ENCODE peak calls at places on chromosome 1, in ten cellular contexts. K is Panc1; X is epithelial cell of esophagus; S is lower lobe of right lung; M is AG04449; F is cardiac fibroblast; G is CD8-positive, alpha-beta T cell; L is A549; B is GM13976; C is AG04450. N is an unnamed sample.

GRCh38 chr1:180731131-180731530 is 99.3 kb downstream of the XPR1 start:
- DNase-seq in M (no peak), B (no peak), C (no peak), L (no peak), G (no peak), K (no peak), F (no peak), S (no peak), X (no peak), N (no peak)

GRCh38 chr1:152873495-152873894 is 4.6 kb upstream of the SMCP start:
- DNase-seq in B (no peak), S (no peak), C (no peak), F (no peak), M (peak; percentile 16), G (no peak), L (no peak), X (peak; percentile 49), K (no peak), N (no peak)

GRCh38 chr1:183470961-183471747 is 1.1 kb upstream of the SMG7 start:
- DNase-seq in C (peak; percentile 24), M (no peak), S (peak; percentile 84), G (peak; percentile 29), K (peak; percentile 73), X (peak; percentile 72), L (peak; percentile 91), B (peak; percentile 63), F (peak; percentile 80), N (peak; percentile 76)

GRCh38 chr1:228464487-228464983 is 22.6 kb upstream of the RNF187 start:
- DNase-seq in M (no peak), G (peak; percentile 75), L (peak; percentile 75), S (peak; percentile 65), C (peak; percentile 61), X (peak; percentile 84), K (no peak), B (peak; percentile 81), F (peak; percentile 85), N (peak; percentile 88)

GRCh38 chr1:158286966-158287365 is 2.8 kb upstream of the CD1C start:
- DNase-seq in C (no peak), G (no peak), L (no peak), F (no peak), S (no peak), B (no peak), K (no peak), X (no peak), M (no peak), N (no peak)

GRCh38 chr1:244046907-244047738 is 4.0 kb upstream of the ZBTB18 start:
- DNase-seq in L (no peak), G (no peak), K (peak; percentile 8), F (peak; percentile 42), M (no peak), B (no peak), C (no peak), X (peak; percentile 6), S (no peak), N (no peak)

GRCh38 chr1:3775498-3776230 is 3.1 kb downstream of the SMIM1 start:
- DNase-seq in X (peak; percentile 79), K (peak; percentile 27), F (peak; percentile 51), C (peak; percentile 20), G (no peak), M (no peak), B (peak; percentile 84), S (peak; percentile 77), L (peak; percentile 66), N (peak; percentile 79)

GRCh38 chr1:145994391-145995120 is 1.8 kb downstream of the TXNIP start:
- DNase-seq in K (no peak), X (peak; percentile 49), L (no peak), M (no peak), F (no peak), G (no peak), S (no peak), C (no peak), B (no peak), N (no peak)

GRCh38 chr1:224932607-224933249 is 3.3 kb downstream of the DNAH14 start:
- DNase-seq in C (no peak), B (no peak), S (no peak), X (no peak), G (no peak), M (no peak), F (no peak), L (no peak), K (no peak), N (no peak)

GRCh38 chr1:59089922-59090457 is 206.9 kb upstream of the FGGY start:
- DNase-seq in G (no peak), K (no peak), S (no peak), C (no peak), F (no peak), X (peak; percentile 52), M (no peak), B (no peak), L (no peak), N (no peak)

GRCh38 chr1:176987016-176987415 is 177.5 kb downstream of the ASTN1 start:
- DNase-seq in B (no peak), K (no peak), L (no peak), F (peak; percentile 35), G (no peak), X (peak; percentile 79), M (no peak), C (no peak), S (no peak), N (no peak)

GRCh38 chr1:82778612-82779011 is 977.9 kb downstream of the ADGRL2 start:
- DNase-seq in F (peak; percentile 15), K (no peak), C (no peak), G (no peak), S (no peak), X (peak; percentile 43), M (no peak), B (no peak), L (peak; percentile 16), N (no peak)

GRCh38 chr1:82777240-82777639 is 976.5 kb downstream of the ADGRL2 start:
- DNase-seq in L (no peak), X (no peak), B (no peak), G (no peak), K (no peak), M (no peak), S (no peak), C (no peak), F (no peak), N (no peak)

GRCh38 chr1:82775402-82776000 is 974.8 kb downstream of the ADGRL2 start:
- DNase-seq in G (no peak), S (peak; percentile 52), C (no peak), B (no peak), X (peak; percentile 33), L (peak; percentile 49), K (peak; percentile 15), M (no peak), F (peak; percentile 48), N (peak; percentile 44)
- TF ChIP-seq CTCF in G (no peak), S (peak; percentile 46), C (peak; percentile 31), B (peak; percentile 38), X (peak; percentile 57), L (peak; percentile 27), K (peak; percentile 84), M (peak; percentile 35), F (peak; percentile 58), N (peak; percentile 57)

DNA sequence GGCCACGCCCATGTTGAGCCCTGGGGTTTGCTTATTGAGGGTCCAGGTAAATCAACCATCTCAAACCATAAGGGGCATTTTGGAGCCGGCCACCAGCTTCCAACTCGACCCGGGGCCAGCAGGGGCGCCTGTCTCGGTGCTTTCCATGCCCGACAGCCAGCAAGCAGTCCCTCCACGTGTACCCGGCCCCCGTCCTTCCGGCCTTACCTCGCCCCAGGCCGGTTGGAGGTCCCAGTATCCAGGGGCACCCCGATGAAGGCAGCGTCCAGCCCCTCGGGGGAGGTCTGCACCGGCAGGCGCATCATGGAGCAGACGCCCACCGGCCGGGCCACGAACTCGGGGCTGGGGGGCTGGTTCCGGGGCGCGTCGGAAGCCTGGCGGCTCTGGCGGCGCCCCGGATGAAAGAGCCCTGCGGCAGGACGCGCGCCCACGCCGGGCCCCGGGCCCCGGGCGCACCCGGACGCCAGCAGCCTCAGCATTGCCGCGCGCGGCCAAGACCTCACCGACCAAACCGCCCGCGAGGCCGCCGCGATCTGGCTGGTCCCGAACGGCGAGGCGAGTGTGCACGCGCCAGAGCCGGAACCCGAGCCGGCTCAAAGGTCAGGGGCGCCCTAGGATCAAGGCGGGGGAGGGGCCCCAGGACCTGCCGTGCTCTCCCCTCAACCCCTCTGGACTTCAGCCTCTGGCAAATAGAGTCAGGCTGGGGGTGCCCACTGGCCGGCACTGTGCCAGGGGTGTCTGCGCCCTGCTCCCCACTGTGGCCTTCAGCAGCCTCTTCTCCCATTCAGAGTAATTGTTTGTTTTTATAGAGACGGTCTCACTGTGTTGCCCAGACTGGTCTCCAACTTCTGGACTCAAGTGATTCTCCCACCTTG is at the start of gene AGMAT:
- DNase-seq in G (no peak), X (no peak), B (peak; percentile 87), K (no peak), F (peak; percentile 32), C (no peak), M (no peak), L (peak; percentile 76), S (peak; percentile 50), N (peak; percentile 63)
- TF ChIP-seq CTCF in G (no peak), X (peak; percentile 9), B (peak; percentile 27), K (no peak), F (peak; percentile 42), C (peak; percentile 43), M (peak; percentile 47), L (no peak), S (peak; percentile 21), N (peak; percentile 31)

DNA sequence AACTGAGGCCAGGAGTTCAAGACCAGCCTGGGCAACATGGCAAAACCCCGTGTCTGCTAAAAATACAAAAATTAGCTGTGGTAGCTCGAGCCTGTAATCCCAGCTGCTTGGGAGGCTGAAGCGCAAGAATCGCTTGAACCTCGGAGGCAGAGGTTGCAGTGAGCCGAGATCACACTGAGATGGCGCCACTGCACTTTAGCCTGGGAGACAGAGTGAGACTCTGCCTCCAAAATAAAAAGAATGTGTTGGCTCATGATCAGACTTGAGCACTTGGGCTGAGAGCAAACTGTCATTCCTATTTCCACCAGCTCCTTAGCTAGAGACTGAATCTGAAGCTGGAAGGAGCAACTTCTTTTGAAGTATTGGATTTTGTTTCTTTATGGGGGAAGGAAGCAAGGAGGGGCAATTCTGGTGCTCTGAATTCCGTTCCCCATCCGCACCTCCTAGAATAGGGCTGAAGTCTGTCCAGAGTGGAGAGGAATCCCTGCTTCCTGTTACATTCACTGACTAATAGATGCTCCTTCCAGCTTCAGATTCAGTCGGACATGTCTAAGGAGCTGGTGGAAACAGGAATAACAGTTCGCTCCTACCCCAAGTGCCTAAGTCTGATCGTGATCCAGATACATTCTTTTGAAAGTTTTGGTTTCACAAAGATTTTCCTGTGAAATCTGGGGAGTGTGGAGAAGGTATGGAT is 3.8 kb downstream of the ZNF672 start:
- DNase-seq in L (peak; percentile 55), K (no peak), F (peak; percentile 77), M (no peak), C (no peak), G (no peak), B (no peak), X (peak; percentile 75), S (peak; percentile 60), N (peak; percentile 47)
- TF ChIP-seq CTCF in L (peak; percentile 37), K (peak; percentile 79), F (peak; percentile 62), M (peak; percentile 65), C (peak; percentile 60), G (peak; percentile 58), B (peak; percentile 39), X (peak; percentile 74), S (peak; percentile 58), N (peak; percentile 62)

DNA sequence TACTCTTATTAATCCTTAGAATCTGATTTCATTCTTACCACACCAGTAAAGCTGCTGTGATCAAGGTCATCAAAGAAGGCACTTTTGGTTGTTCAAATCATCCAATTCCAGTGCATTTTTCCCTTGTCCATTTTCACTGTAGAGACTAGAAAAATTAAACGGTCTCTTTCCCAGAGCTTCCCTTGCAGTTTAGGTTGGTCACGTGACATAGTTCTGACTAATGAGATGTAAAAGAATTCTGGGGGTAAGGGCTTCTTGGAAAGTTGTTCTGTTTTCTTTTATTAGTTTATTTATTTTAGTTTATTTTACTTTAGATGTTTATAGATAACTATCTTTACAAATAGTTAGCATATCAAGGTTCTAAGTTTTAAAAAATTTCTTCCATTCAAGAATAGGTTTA is 34.3 kb upstream of the SYCP1 start:
- DNase-seq in B (no peak), C (no peak), S (no peak), L (no peak), M (no peak), X (no peak), K (no peak), G (no peak), F (no peak), N (no peak)
- TF ChIP-seq CTCF in B (no peak), C (no peak), S (no peak), L (no peak), M (no peak), X (no peak), K (no peak), G (no peak), F (no peak), N (no peak)